ENCODE peak calls at places on chromosomes 1 and 21, in six cellular contexts. Y is HuH-7, T is KBM-7, J is Calu3, L is T-helper 2 cell, E is EL. M is an unnamed sample.

GRCh38 chr1:156748670-156749428 is 2.6 kb downstream of the HDGF start:
- DNase-seq in Y (peak), T (peak), J (peak), L (no peak), E (peak), M (peak)

GRCh38 chr1:180158149-180159147 is 3.8 kb downstream of the QSOX1 start:
- DNase-seq in Y (no peak), T (no peak), J (no peak), L (no peak), E (no peak), M (no peak)

GRCh38 chr1:188782220-188782841 is 1695.3 kb downstream of the BRINP3 start:
- DNase-seq in Y (peak), T (peak), J (peak), L (no peak), E (peak), M (no peak)

GRCh38 chr21:46459356-46460112 is 843 bp downstream of the DIP2A start:
- DNase-seq in Y (no peak), T (peak), J (peak), L (no peak), E (peak), M (peak)

GRCh38 chr1:209685835-209686234 is 10.6 kb downstream of the G0S2 start:
- DNase-seq in Y (no peak), T (no peak), J (no peak), L (peak), E (no peak), M (no peak)

GRCh38 chr1:221887091-221887746 is 145.3 kb upstream of the DUSP10 start:
- DNase-seq in Y (peak), T (no peak), J (peak), L (no peak), E (peak), M (no peak)

GRCh38 chr1:235079443-235079967 is 49.1 kb downstream of the TOMM20 start:
- DNase-seq in Y (no peak), T (no peak), J (peak), L (no peak), E (no peak), M (no peak)

GRCh38 chr1:61279570-61279969 is 197.2 kb downstream of the NFIA start:
- DNase-seq in Y (no peak), T (no peak), J (no peak), L (no peak), E (no peak), M (no peak)

GRCh38 chr1:156847591-156848460 is 11.1 kb downstream of the INSRR start:
- DNase-seq in Y (no peak), T (no peak), J (no peak), L (no peak), E (no peak), M (no peak)

GRCh38 chr1:41751804-41752513 is 166.8 kb downstream of the HIVEP3 start:
- DNase-seq in Y (no peak), T (peak), J (no peak), L (no peak), E (peak), M (no peak)

GRCh38 chr1:95406279-95406678 is 172.3 kb downstream of the RWDD3 start:
- DNase-seq in Y (no peak), T (no peak), J (no peak), L (no peak), E (no peak), M (no peak)

GRCh38 chr1:165894591-165894990 is 67.2 kb downstream of the UCK2 start:
- DNase-seq in Y (no peak), T (no peak), J (no peak), L (no peak), E (peak), M (no peak)

GRCh38 chr1:8351693-8352470 is 34.0 kb downstream of the SLC45A1 start:
- DNase-seq in Y (peak), T (peak), J (peak), L (no peak), E (peak), M (peak)

GRCh38 chr1:235736263-235736662 is 86.7 kb upstream of the GNG4 start:
- DNase-seq in Y (no peak), T (no peak), J (no peak), L (no peak), E (no peak), M (no peak)

GRCh38 chr1:208848854-208849253 is 604.7 kb upstream of the PLXNA2 start:
- DNase-seq in Y (no peak), T (no peak), J (no peak), L (no peak), E (no peak), M (no peak)

GRCh38 chr1:181583598-181583997 is 100.3 kb downstream of the CACNA1E start:
- DNase-seq in Y (no peak), T (no peak), J (peak), L (no peak), E (no peak), M (no peak)

GRCh38 chr21:29637553-29637952 is 302.2 kb downstream of the GRIK1 start:
- DNase-seq in Y (no peak), T (no peak), J (no peak), L (no peak), E (no peak), M (no peak)